ENCODE peak calls at places on chromosomes 7 and 10, in eight cellular contexts. P is A549, V is ovary, Y is transverse colon, T is heart left ventricle, I is adrenal gland, M is lower leg skin, A is GM12891. U is an unnamed sample.

GRCh38 chr10:124515244-124515970 is 53.8 kb downstream of the LHPP start:
- DNase-seq in T (no peak), P (no peak), A (no peak), M (no peak), V (no peak), Y (no peak), I (no peak), U (no peak)

GRCh38 chr10:18214692-18215563 is 74.7 kb downstream of the CACNB2 start:
- DNase-seq in V (peak; percentile 69), Y (peak; percentile 60), I (peak; percentile 61), T (peak; percentile 29), A (peak; percentile 7), P (peak; percentile 51), M (peak; percentile 34), U (peak; percentile 37)

GRCh38 chr10:50373821-50374501 is 122.6 kb upstream of the ASAH2 start:
- DNase-seq in M (no peak), Y (no peak), A (no peak), P (no peak), I (no peak), V (no peak), T (no peak), U (no peak)

GRCh38 chr10:92222603-92223275 is 68.1 kb downstream of the CPEB3 start:
- DNase-seq in I (no peak), A (no peak), P (no peak), M (no peak), T (no peak), Y (no peak), V (no peak), U (no peak)

GRCh38 chr7:139731802-139732470 is 45.9 kb downstream of the HIPK2 start:
- DNase-seq in I (peak; percentile 90), A (no peak), T (peak; percentile 80), P (peak; percentile 84), V (peak; percentile 49), Y (peak; percentile 89), M (peak; percentile 87), U (peak; percentile 96)

GRCh38 chr10:93147281-93147680 is 73.6 kb downstream of the CYP26A1 start:
- DNase-seq in Y (no peak), I (no peak), T (no peak), A (no peak), P (no peak), M (no peak), V (no peak), U (no peak)

GRCh38 chr10:63644398-63645142 is 123.4 kb downstream of the REEP3 start:
- DNase-seq in A (no peak), T (no peak), I (no peak), M (no peak), V (no peak), Y (no peak), P (no peak), U (no peak)

GRCh38 chr10:110226926-110227641 is 19.7 kb downstream of the MXI1 start:
- DNase-seq in V (peak; percentile 84), P (no peak), A (peak; percentile 58), I (peak; percentile 81), T (peak; percentile 69), Y (peak; percentile 75), M (peak; percentile 68), U (peak; percentile 79)

GRCh38 chr7:98286093-98286525 is 4.6 kb downstream of the BRI3 start:
- DNase-seq in M (peak; percentile 86), I (peak; percentile 86), P (peak; percentile 47), A (no peak), T (peak; percentile 63), Y (peak; percentile 53), V (peak; percentile 43), U (peak; percentile 55)

GRCh38 chr10:128629111-128630096 is 503.2 kb upstream of the MKI67 start:
- DNase-seq in M (no peak), Y (no peak), A (no peak), T (no peak), I (no peak), V (no peak), P (peak; percentile 30), U (no peak)

GRCh38 chr7:99005776-99006175 is 127.4 kb downstream of the TRRAP start:
- DNase-seq in T (no peak), A (peak; percentile 68), Y (no peak), V (no peak), P (no peak), I (no peak), M (no peak), U (no peak)

GRCh38 chr10:11457336-11457735 is 154.1 kb downstream of the USP6NL start:
- DNase-seq in Y (no peak), I (no peak), V (no peak), P (no peak), M (no peak), A (no peak), T (no peak), U (no peak)

GRCh38 chr10:6204063-6204340 is 1.3 kb downstream of the PFKFB3 start:
- DNase-seq in Y (peak; percentile 60), A (no peak), I (peak; percentile 49), T (no peak), P (no peak), M (no peak), V (peak; percentile 64), U (peak; percentile 26)

GRCh38 chr10:46239999-46240683 is 46.7 kb upstream of the ANTXRL start:
- DNase-seq in V (peak; percentile 2), M (no peak), A (no peak), P (no peak), I (no peak), Y (no peak), T (no peak), U (no peak)

GRCh38 chr10:93856349-93857140 is 37.2 kb upstream of the SLC35G1 start:
- DNase-seq in I (no peak), T (no peak), A (no peak), Y (no peak), P (no peak), V (no peak), M (no peak), U (no peak)

DNA sequence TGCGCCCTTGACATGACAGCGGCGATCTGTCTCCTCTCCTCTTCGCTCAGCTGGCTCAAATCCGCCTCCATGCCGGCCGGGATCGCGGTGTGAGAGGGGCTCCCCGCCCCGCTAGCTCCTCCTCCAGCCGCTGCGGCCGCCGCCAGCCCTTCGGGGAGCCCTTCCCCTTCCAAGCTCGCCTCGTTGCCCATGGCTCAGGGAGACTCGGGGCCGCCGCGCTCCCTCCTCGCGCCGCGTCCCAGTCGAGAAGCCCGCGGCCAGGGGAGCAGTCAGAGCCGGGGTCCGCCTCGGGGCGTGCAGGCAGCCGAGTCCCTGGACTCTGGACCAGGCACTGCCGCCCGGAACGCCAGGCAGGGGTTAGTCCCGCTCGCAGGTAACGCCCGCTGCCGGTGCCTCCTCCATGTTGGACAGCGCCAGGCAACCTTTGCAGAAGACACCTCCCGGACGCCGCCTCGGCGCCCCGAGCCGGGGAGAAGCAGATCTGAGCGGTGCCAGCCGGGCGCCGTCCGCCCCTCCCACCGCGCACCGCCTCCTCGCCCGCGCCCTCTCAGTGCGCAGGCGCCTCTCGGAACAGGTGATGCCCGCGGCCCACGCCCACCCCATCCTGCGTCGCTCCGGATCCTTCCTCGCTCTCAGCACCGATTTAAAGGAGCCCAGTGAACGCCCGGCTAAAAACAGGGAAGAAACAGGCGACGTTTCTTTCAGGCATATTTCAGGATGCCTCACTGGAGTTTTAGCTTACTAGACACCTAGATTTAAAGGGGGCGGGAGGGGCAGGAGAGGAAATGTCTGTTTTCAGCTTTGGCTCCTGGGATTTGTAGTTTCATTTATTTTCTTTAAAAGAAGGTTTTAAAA is at the start of gene PCLO:
- DNase-seq in I (peak; percentile 90), A (peak; percentile 13), M (peak; percentile 45), Y (peak; percentile 90), V (peak; percentile 72), T (peak; percentile 63), P (peak; percentile 92), U (peak; percentile 96)
- TF ChIP-seq POLR2A in I (peak; percentile 60), A (no peak), M (no peak), Y (peak; percentile 67), V (no peak), T (no peak), P (peak; percentile 79), U (peak; percentile 83)

DNA sequence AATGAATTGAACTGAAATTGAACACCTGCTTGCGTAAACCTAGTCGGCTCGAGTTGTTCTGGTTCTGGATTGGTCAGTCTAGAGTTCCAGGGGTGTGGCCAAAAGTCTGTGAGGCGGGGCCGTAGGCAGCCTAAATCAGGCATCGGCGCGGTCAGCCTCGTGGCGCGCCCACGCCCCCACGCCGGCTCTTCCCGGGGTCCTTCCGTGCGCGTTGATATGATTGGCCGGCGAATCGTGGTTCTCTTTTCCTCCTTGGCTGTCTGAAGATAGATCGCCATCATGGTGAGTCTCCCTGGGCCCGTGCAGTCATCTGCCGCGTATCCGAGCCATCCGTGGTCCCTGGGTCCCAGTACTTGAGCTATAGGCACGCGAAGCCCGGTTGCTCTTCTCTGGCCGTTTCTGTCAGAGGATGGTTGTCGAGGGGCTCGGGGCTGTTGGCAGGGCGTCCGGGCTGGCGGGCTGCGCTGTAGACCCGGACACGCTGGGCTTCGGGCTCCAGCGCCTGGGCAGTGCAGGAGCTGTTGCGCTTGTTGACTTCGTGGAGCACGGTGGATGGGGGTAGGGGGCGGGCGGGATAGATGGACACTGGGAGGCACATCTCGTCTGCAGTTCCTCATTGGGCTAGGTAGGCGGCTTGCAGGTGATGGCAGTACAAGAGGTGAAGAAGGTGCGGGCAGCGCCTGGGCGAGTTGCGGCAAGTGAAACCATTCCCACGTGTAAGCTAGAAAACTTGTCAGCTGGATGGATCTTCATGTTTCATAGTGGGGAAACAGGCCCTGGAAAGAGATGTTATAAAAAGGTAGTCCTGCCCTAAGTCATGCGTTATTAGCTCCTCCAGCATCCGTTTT is at the start of gene RPS24:
- DNase-seq in Y (peak; percentile 96), A (peak; percentile 75), I (peak; percentile 94), M (peak; percentile 96), V (peak; percentile 96), T (peak; percentile 95), P (peak; percentile 98), U (peak; percentile 96)
- TF ChIP-seq POLR2A in Y (peak; percentile 90), A (peak; percentile 99), I (peak; percentile 76), M (no peak), V (peak; percentile 79), T (peak; percentile 16), P (peak; percentile 98), U (peak; percentile 15)

GRCh38 chr7:81317741-81318140 is 398.9 kb upstream of the SEMA3C start:
- DNase-seq in I (no peak), Y (no peak), P (no peak), V (no peak), T (no peak), A (no peak), M (no peak), U (no peak)
- TF ChIP-seq POLR2A in I (no peak), Y (no peak), P (no peak), V (no peak), T (no peak), A (no peak), M (no peak), U (no peak)

GRCh38 chr7:2512179-2512644 is 7.4 kb upstream of the LFNG start:
- DNase-seq in Y (peak; percentile 42), V (no peak), T (no peak), P (no peak), I (no peak), M (no peak), A (no peak), U (no peak)
- TF ChIP-seq POLR2A in Y (peak; percentile 11), V (no peak), T (no peak), P (no peak), I (no peak), M (no peak), A (no peak), U (no peak)

GRCh38 chr10:29858352-29859267 is 200.8 kb downstream of the JCAD start:
- DNase-seq in V (peak; percentile 68), Y (peak; percentile 60), I (peak; percentile 61), M (no peak), P (peak; percentile 75), T (peak; percentile 74), A (no peak), U (peak; percentile 89)
- TF ChIP-seq POLR2A in V (no peak), Y (no peak), I (no peak), M (no peak), P (no peak), T (no peak), A (no peak), U (peak; percentile 60)

GRCh38 chr10:44864637-44865288 is 46.4 kb upstream of the TMEM72 start:
- DNase-seq in Y (peak; percentile 93), A (peak; percentile 86), P (peak; percentile 78), I (peak; percentile 91), T (peak; percentile 89), V (peak; percentile 96), M (peak; percentile 87), U (peak; percentile 91)
- TF ChIP-seq POLR2A in Y (no peak), A (no peak), P (peak; percentile 8), I (no peak), T (no peak), V (no peak), M (no peak), U (no peak)